ENCODE peak calls at places on chromosomes 7 and 10, in eight cellular contexts. L is fibroblast of mammary gland, D is breast epithelium, K is A673, V is progenitor cell of endocrine pancreas, G is tibial artery, T is RWPE1, N is neural crest cell. I is an unnamed sample.

GRCh38 chr7:108565987-108566386 is 3.5 kb downstream of the THAP5 start:
- DNase-seq in T (no peak), L (no peak), V (no peak), G (no peak), N (no peak), D (no peak), K (no peak), I (no peak)

GRCh38 chr10:3783721-3784432 is 1.1 kb downstream of the KLF6 start:
- DNase-seq in K (peak), L (peak), N (no peak), T (no peak), D (peak), G (peak), V (no peak), I (no peak)

GRCh38 chr7:326273-326672 is 36.3 kb downstream of the FOXL3 start:
- DNase-seq in K (no peak), N (no peak), D (no peak), G (no peak), T (no peak), V (no peak), L (no peak), I (no peak)

GRCh38 chr10:122468923-122469781 is 7.8 kb downstream of the HTRA1 start:
- DNase-seq in G (peak), V (no peak), T (peak), K (peak), N (no peak), D (peak), L (peak), I (no peak)

GRCh38 chr10:13820591-13821377 is 234.0 kb downstream of the PRPF18 start:
- DNase-seq in N (no peak), G (no peak), T (no peak), D (no peak), V (no peak), K (no peak), L (no peak), I (no peak)

GRCh38 chr7:107167483-107168232 is 1.1 kb upstream of the HBP1 start:
- DNase-seq in V (no peak), N (peak), K (peak), D (no peak), L (peak), G (no peak), T (peak), I (peak)

GRCh38 chr7:117505238-117505637 is 25.4 kb downstream of the CFTR start:
- DNase-seq in K (no peak), G (no peak), V (no peak), N (no peak), T (no peak), D (no peak), L (no peak), I (no peak)

GRCh38 chr7:83155996-83156395 is 6.7 kb downstream of the PCLO start:
- DNase-seq in T (no peak), N (no peak), D (no peak), V (no peak), L (no peak), G (no peak), K (no peak), I (no peak)

GRCh38 chr10:21080246-21080645 is 183.1 kb upstream of the NEBL start:
- DNase-seq in L (peak), G (no peak), T (no peak), N (no peak), V (no peak), K (no peak), D (no peak), I (no peak)

GRCh38 chr10:30432631-30433285 is 1.2 kb upstream of the MAP3K8 start:
- DNase-seq in V (no peak), K (no peak), T (no peak), G (peak), D (no peak), L (no peak), N (no peak), I (peak)

GRCh38 chr10:49359349-49360231 is 36.3 kb downstream of the DRGX start:
- DNase-seq in N (no peak), G (no peak), D (no peak), L (peak), T (no peak), V (no peak), K (peak), I (no peak)

GRCh38 chr7:128831178-128831993 is 1.2 kb downstream of the FLNC start:
- DNase-seq in V (no peak), T (no peak), N (peak), K (no peak), D (no peak), G (peak), L (peak), I (peak)

GRCh38 chr10:70588255-70588654 is 14.3 kb downstream of the PRF1 start:
- DNase-seq in N (no peak), L (no peak), T (no peak), G (no peak), V (no peak), K (no peak), D (no peak), I (no peak)

GRCh38 chr10:31749981-31750850 is 178.4 kb downstream of the ARHGAP12 start:
- DNase-seq in N (no peak), D (no peak), V (no peak), G (no peak), T (no peak), K (peak), L (no peak), I (no peak)
- TF ChIP-seq CTCF in N (no peak), D (no peak), V (no peak), G (no peak), T (no peak), K (no peak), L (no peak), I (no peak)

DNA sequence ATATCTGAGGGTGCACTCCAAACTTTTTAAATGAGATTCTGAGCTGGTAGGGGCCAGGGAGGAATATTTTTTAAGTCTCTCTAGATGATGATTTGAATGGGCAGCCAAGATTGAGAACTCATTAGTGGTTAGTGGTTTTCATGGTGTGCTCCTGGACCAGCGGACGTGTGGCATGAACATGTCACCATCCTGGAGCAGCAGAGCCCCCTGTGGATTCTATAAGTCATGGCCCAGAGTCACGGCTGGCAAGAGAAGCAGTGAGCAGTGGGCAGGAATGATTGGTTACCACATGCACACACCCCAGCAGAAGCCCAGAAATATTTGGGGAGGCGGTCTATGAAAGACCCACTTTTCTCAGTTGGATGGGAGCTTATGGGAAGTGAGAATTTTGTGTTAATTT is 21.2 kb upstream of the UCN3 start:
- DNase-seq in G (no peak), T (no peak), V (no peak), N (no peak), D (no peak), L (no peak), K (peak), I (no peak)
- TF ChIP-seq CTCF in G (no peak), T (no peak), V (peak), N (no peak), D (no peak), L (no peak), K (peak), I (no peak)

GRCh38 chr10:75648186-75648761 is 216.8 kb downstream of the LRMDA start:
- DNase-seq in V (no peak), T (no peak), K (no peak), N (no peak), L (no peak), G (no peak), D (no peak), I (no peak)

GRCh38 chr10:75650648-75651047 is 219.2 kb downstream of the LRMDA start:
- DNase-seq in G (no peak), K (no peak), T (no peak), V (no peak), N (no peak), D (no peak), L (no peak), I (no peak)

GRCh38 chr10:75646931-75647330 is 215.5 kb downstream of the LRMDA start:
- DNase-seq in T (no peak), G (no peak), N (no peak), D (no peak), V (no peak), L (no peak), K (no peak), I (no peak)

GRCh38 chr10:75647675-75648074 is 216.3 kb downstream of the LRMDA start:
- DNase-seq in V (no peak), G (no peak), D (no peak), T (no peak), K (no peak), N (no peak), L (no peak), I (no peak)

DNA sequence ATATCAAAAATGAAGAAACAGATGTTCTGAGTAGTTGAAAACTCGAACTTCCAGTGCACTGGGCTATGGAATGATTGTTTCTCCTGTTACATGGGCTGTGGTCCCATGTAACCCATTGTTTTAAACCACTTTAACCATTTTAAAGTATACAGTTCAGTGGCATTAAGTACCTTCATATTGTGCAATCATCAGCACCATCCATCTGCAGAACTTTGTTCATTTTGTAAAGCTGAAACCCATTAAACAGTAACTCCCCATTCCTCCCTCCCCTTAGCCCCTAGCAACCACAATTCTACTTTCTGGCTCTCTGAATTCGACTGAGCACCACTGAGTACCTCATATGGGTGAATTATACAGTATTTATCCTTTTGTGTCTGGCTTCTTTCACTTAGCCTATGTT is 217.4 kb downstream of the LRMDA start:
- DNase-seq in T (no peak), K (no peak), L (no peak), D (no peak), G (no peak), N (no peak), V (no peak), I (no peak)
- TF ChIP-seq CTCF in T (no peak), K (no peak), L (no peak), D (no peak), G (no peak), N (no peak), V (no peak), I (no peak)

GRCh38 chr10:110918633-110919348 is at the start of gene BBIP1:
- DNase-seq in L (peak), G (no peak), K (peak), V (peak), N (no peak), T (peak), D (no peak), I (peak)

GRCh38 chr10:110916554-110917346 is 2.2 kb downstream of the BBIP1 start:
- DNase-seq in T (no peak), L (peak), N (no peak), D (no peak), K (peak), G (no peak), V (no peak), I (no peak)

GRCh38 chr10:110918269-110918632 is 729 bp downstream of the BBIP1 start:
- DNase-seq in G (peak), L (peak), D (peak), V (no peak), T (peak), N (peak), K (peak), I (no peak)

GRCh38 chr10:110919971-110920881 is 822 bp downstream of the SHOC2 start:
- DNase-seq in G (peak), D (peak), K (peak), N (peak), L (peak), T (peak), V (peak), I (peak)

DNA sequence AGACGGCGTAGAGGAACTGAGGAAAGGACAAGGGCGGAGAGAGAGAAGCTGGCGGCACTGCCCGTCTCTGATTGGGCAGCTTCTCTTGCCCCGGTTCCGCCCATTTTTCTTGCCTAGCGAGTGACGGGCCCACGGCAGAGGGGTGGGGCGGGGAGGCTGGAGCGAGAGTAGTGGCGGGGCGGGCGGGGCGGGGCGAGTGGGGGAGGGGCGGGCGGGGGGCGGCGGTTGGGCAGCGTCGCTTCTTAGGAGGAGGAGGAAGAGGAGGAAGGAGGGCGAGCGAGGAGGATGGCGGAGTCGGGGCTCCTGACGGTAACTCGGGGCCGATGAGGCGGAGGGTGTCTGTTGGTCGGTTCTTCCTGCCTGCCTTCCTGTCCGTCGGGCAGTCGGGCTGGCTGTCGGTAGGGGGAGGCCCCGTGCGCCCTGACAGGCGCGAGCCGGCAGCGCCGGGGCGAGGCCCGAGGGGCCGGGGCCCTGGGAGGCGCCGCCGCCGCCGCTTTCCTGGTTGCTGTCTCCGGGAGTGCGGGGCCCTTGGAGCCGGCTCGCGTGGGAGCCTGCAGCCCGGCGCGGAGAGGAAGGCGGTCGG is at the start of gene SHOC2:
- DNase-seq in L (no peak), N (peak), V (peak), D (peak), G (peak), K (peak), T (peak), I (no peak)
- TF ChIP-seq CTCF in L (peak), N (no peak), V (peak), D (no peak), G (no peak), K (peak), T (no peak), I (peak)

GRCh38 chr10:84562592-84562991 is 234.2 kb downstream of the CCSER2 start:
- DNase-seq in G (no peak), V (no peak), K (no peak), L (no peak), N (no peak), D (no peak), T (no peak), I (no peak)

GRCh38 chr10:84563355-84563754 is 235.0 kb downstream of the CCSER2 start:
- DNase-seq in G (no peak), T (no peak), V (no peak), N (no peak), K (no peak), D (no peak), L (no peak), I (peak)

GRCh38 chr10:84565881-84566280 is 237.5 kb downstream of the CCSER2 start:
- DNase-seq in T (no peak), D (no peak), N (no peak), G (no peak), V (no peak), K (no peak), L (no peak), I (no peak)

GRCh38 chr10:84567133-84567532 is 238.7 kb downstream of the CCSER2 start:
- DNase-seq in G (no peak), T (no peak), V (no peak), N (no peak), L (no peak), K (no peak), D (no peak), I (no peak)

DNA sequence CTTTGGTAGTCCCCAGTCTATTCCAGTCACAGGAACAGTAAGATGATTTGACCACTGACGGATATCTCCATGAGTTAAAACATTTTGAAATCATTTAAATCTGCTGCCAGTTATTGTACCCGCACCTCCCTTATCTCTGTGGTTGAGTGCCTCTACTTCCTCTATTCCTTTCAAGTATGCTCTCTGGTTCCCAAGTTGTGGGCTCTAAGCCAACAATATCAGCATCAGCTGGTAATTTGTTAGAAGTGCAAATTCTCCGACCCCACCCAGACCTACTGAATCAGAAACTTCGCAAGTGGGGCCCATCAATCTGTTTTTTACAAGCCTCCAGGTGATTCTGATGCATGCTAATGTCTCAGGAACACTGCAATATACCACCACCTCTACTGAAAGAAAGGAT is 235.5 kb downstream of the CCSER2 start:
- DNase-seq in D (no peak), N (no peak), G (no peak), L (no peak), T (no peak), V (no peak), K (no peak), I (no peak)
- TF ChIP-seq CTCF in D (no peak), N (no peak), G (no peak), L (no peak), T (no peak), V (no peak), K (no peak), I (no peak)

GRCh38 chr7:142557971-142558582 is 191.2 kb upstream of the PRSS1 start:
- DNase-seq in L (peak), N (peak), T (no peak), V (no peak), G (no peak), D (no peak), K (peak), I (peak)

GRCh38 chr7:142560166-142560565 is 189.1 kb upstream of the PRSS1 start:
- DNase-seq in N (no peak), G (no peak), T (no peak), K (no peak), V (no peak), D (no peak), L (no peak), I (no peak)

GRCh38 chr7:142553216-142553615 is 196.1 kb upstream of the PRSS1 start:
- DNase-seq in V (no peak), T (no peak), G (no peak), D (no peak), L (peak), N (no peak), K (no peak), I (no peak)

GRCh38 chr7:142554555-142555532 is 194.4 kb upstream of the PRSS1 start:
- DNase-seq in G (no peak), N (no peak), V (no peak), K (no peak), L (peak), D (no peak), T (no peak), I (no peak)

DNA sequence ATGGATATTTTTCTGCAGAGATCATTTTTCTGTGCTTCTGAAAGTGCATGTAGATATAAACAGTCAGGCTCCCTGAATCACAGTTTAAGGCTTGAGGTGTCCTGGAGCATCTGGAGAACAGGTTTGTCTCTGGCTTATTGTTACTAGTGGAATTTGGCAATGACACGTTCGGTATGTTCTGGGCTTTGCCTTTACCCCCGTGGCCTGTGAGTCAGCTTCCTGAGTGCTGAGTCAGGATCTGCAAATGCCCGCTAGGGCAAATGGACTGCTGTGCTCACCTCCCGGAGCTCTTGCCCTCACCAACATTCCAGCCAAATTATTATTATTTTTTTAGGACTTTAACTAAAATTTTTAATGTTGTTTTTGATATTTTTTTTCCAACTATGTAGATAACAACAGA is 192.5 kb upstream of the PRSS1 start:
- DNase-seq in K (peak), L (peak), D (peak), T (peak), N (no peak), V (no peak), G (peak), I (no peak)
- TF ChIP-seq CTCF in K (no peak), L (peak), D (peak), T (peak), N (peak), V (no peak), G (no peak), I (no peak)

GRCh38 chr10:31464552-31464951 is 145.5 kb downstream of the ZEB1 start:
- DNase-seq in T (no peak), L (no peak), G (no peak), V (no peak), D (no peak), K (no peak), N (no peak), I (no peak)

GRCh38 chr10:31466313-31466712 is 147.3 kb downstream of the ZEB1 start:
- DNase-seq in V (no peak), D (no peak), G (no peak), L (no peak), N (no peak), T (no peak), K (no peak), I (no peak)

GRCh38 chr10:31468536-31468859 is 149.5 kb downstream of the ZEB1 start:
- DNase-seq in V (no peak), N (no peak), D (no peak), T (no peak), K (no peak), G (no peak), L (no peak), I (no peak)

DNA sequence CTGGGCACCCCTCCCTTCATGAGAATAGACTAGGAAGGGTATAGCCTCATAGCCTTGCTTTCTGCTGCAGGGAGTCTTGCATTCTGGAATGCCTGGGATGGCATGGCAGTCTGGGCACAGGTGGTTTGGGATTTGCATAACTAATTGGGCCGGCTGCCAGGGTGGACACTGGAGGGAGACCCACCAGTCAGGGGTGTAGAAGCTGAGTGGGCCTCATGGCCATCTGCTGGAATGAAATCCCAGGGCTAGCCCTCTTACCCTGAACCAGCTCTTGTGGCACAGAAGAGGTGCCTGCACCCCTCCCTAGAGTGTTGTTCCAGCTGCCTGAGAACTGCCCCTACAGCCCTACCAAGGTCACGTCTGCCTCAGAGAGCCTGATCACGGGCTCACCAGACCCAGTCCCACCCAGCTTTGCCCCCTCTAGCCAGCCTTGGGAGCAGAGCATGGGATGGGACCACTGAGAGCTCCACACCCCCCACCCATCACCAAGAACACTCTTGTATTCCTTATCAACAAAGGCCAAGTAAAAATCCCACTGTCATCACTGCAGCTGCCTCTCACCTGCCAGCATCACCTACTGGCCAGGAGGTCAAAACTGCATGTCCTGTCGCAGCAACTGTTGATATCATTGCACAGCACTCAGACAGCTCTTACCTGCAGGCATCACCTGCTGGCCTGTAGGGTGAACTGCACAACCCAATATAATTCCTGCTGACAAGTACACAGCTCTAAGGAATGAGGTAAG is 148.9 kb downstream of the ZEB1 start:
- DNase-seq in G (no peak), V (no peak), T (no peak), K (no peak), L (no peak), D (no peak), N (no peak), I (no peak)
- TF ChIP-seq CTCF in G (no peak), V (peak), T (peak), K (peak), L (peak), D (no peak), N (peak), I (no peak)

I was measured in GM20000.